ENCODE peak calls at places on chromosome X, in four cellular contexts. One of them, this sample, is unnamed.

GRCh38 chrX:132576945-132577344 is 88.1 kb upstream of the MBNL3 start:
- DNase-seq in type B pancreatic cell: no peak
- DNase-seq in osteocyte: no peak
- DNase-seq in esophagus muscularis mucosa: no peak
- DNase-seq in this sample: no peak

GRCh38 chrX:1894656-1895055 is 279.8 kb downstream of the ASMT start:
- DNase-seq in type B pancreatic cell: no peak
- DNase-seq in osteocyte: no peak
- DNase-seq in esophagus muscularis mucosa: no peak
- DNase-seq in this sample: no peak

GRCh38 chrX:41720125-41720780 is 3.7 kb upstream of the GPR82 start:
- DNase-seq in type B pancreatic cell: no peak
- DNase-seq in osteocyte: no peak
- DNase-seq in esophagus muscularis mucosa: no peak
- DNase-seq in this sample: no peak

GRCh38 chrX:123771449-123772064 is 38.7 kb upstream of the THOC2 start:
- DNase-seq in type B pancreatic cell: no peak
- DNase-seq in osteocyte: peak
- DNase-seq in esophagus muscularis mucosa: no peak
- DNase-seq in this sample: no peak

GRCh38 chrX:53280703-53281320 is 572 bp downstream of the IQSEC2 start:
- DNase-seq in type B pancreatic cell: no peak
- DNase-seq in osteocyte: no peak
- DNase-seq in esophagus muscularis mucosa: no peak
- DNase-seq in this sample: no peak

GRCh38 chrX:136816970-136817369 is 36.2 kb upstream of the ARHGEF6 start:
- DNase-seq in type B pancreatic cell: no peak
- DNase-seq in osteocyte: no peak
- DNase-seq in esophagus muscularis mucosa: no peak
- DNase-seq in this sample: no peak

GRCh38 chrX:9349572-9350259 is 115.1 kb upstream of the TBL1X start:
- DNase-seq in type B pancreatic cell: no peak
- DNase-seq in osteocyte: no peak
- DNase-seq in esophagus muscularis mucosa: no peak
- DNase-seq in this sample: no peak

GRCh38 chrX:11190745-11191510 is 79.8 kb downstream of the HCCS start:
- DNase-seq in type B pancreatic cell: no peak
- DNase-seq in osteocyte: no peak
- DNase-seq in esophagus muscularis mucosa: no peak
- DNase-seq in this sample: no peak

GRCh38 chrX:54640103-54640428 is 110.0 kb downstream of the GNL3L start:
- DNase-seq in type B pancreatic cell: no peak
- DNase-seq in osteocyte: no peak
- DNase-seq in esophagus muscularis mucosa: no peak
- DNase-seq in this sample: no peak
- TF ChIP-seq CTCF in type B pancreatic cell: peak
- TF ChIP-seq CTCF in osteocyte: no peak
- TF ChIP-seq CTCF in esophagus muscularis mucosa: no peak
- TF ChIP-seq CTCF in this sample: no peak

DNA sequence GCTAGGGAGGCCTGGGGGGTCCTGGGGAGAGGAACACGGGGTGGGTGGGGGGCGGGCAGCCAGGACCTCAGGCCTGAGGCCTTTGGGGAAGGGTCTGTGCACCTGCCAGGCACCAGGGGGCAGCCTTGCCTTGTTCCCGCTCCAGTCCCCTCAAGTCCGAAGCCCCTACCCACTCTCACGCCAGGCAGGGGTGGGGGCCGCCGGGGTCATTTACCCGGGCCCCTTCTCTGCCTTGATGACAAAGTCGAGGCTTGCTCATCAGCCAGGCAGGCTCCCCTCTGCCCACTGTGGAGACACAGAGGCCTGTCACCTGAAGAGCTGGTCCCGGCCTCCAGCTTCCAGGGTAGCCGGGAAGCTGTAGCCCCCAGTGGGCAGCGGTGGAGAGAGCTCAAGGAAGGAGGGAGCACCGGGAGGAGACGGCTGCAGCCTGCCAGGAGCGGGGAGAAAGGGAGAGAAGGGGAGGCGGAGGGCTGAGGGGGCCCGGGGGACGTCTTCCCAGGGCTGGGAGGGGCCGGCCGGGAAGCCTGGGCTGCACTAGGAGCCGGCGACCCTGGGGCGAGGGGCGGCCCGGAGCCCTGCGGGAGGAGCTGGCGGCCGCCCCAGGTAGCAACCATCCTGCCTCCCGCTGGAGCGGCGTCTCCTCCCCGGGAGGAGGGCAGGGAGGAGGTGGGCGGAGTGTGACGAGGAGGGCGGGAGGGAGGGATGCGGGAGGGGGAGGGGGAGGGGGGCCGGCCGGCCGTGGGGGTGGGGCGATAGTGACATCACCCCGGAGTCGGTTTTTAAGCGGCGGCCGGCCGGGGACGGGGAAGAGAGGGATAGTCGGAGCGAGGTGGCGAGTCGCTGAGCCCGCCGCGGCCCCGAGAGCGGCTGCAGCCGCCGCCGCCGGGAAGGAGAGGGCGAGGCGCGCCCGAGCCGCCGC is at the start of gene SLC6A8:
- DNase-seq in type B pancreatic cell: no peak
- DNase-seq in osteocyte: no peak
- DNase-seq in esophagus muscularis mucosa: no peak
- DNase-seq in this sample: peak
- TF ChIP-seq CTCF in type B pancreatic cell: peak
- TF ChIP-seq CTCF in osteocyte: peak
- TF ChIP-seq CTCF in esophagus muscularis mucosa: peak
- TF ChIP-seq CTCF in this sample: peak

GRCh38 chrX:104854188-104854587 is 288.2 kb downstream of the IL1RAPL2 start:
- DNase-seq in type B pancreatic cell: no peak
- DNase-seq in osteocyte: no peak
- DNase-seq in esophagus muscularis mucosa: no peak
- DNase-seq in this sample: no peak
- TF ChIP-seq CTCF in type B pancreatic cell: no peak
- TF ChIP-seq CTCF in osteocyte: no peak
- TF ChIP-seq CTCF in esophagus muscularis mucosa: no peak
- TF ChIP-seq CTCF in this sample: no peak

GRCh38 chrX:133722756-133723155 is 262.6 kb downstream of the GPC3 start:
- DNase-seq in type B pancreatic cell: no peak
- DNase-seq in osteocyte: no peak
- DNase-seq in esophagus muscularis mucosa: no peak
- DNase-seq in this sample: no peak

GRCh38 chrX:133726211-133726630 is 259.2 kb downstream of the GPC3 start:
- DNase-seq in type B pancreatic cell: no peak
- DNase-seq in osteocyte: no peak
- DNase-seq in esophagus muscularis mucosa: no peak
- DNase-seq in this sample: no peak

GRCh38 chrX:133723930-133724329 is 261.5 kb downstream of the GPC3 start:
- DNase-seq in type B pancreatic cell: no peak
- DNase-seq in osteocyte: no peak
- DNase-seq in esophagus muscularis mucosa: no peak
- DNase-seq in this sample: no peak

DNA sequence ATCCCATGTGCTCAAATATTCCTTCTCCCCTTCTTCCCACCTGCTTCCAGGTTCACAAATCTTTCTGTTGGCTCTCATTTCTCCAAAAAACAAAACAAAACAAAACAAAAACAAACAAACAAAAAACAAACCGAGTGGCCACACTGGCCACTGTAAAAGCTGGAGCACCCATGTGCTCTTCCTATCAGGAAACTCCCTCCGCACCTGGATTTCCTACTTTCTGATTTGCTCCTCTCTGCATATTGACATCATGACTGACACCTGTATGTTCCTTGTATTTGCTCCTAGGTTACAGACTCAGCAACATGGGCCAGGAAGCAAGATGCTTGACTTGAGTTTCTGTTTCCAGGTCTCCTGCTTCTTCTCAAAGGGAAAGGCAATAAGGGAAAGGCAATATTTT is 258.8 kb downstream of the GPC3 start:
- DNase-seq in type B pancreatic cell: no peak
- DNase-seq in osteocyte: no peak
- DNase-seq in esophagus muscularis mucosa: no peak
- DNase-seq in this sample: no peak
- TF ChIP-seq CTCF in type B pancreatic cell: no peak
- TF ChIP-seq CTCF in osteocyte: no peak
- TF ChIP-seq CTCF in esophagus muscularis mucosa: no peak
- TF ChIP-seq CTCF in this sample: no peak

GRCh38 chrX:45849261-45849660 is 648.6 kb upstream of the DIPK2B start:
- DNase-seq in type B pancreatic cell: no peak
- DNase-seq in osteocyte: no peak
- DNase-seq in esophagus muscularis mucosa: no peak
- DNase-seq in this sample: no peak
- TF ChIP-seq CTCF in type B pancreatic cell: peak
- TF ChIP-seq CTCF in osteocyte: peak
- TF ChIP-seq CTCF in esophagus muscularis mucosa: peak
- TF ChIP-seq CTCF in this sample: no peak

DNA sequence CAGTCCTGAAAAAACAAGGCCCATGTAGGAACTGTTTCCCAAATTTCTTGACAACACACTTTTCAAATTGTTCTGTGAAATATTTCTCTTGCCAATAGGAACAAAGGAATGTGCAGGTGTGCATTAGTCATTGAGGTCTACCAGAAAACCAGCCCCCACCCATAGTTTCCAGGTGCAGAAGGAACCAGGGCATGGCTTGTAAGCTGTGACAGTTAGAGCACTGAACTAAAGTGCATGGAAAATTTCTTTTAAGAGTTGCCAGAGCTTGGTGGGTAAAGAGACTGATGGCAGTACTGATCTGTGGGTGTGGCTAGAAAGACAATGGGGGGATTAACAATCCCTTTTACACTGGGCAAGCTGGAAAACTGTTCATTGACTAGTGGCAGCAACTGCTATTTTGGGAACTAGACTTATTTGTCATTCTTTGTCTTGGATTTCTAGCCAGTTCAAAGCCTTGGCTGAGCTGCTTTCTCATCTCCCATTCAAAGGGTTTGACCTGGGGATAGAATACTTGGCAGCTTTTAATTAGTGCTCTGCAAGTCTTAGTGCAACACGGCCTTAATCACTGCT is 326.8 kb downstream of the PCDH19 start:
- DNase-seq in type B pancreatic cell: no peak
- DNase-seq in osteocyte: no peak
- DNase-seq in esophagus muscularis mucosa: no peak
- DNase-seq in this sample: no peak
- TF ChIP-seq CTCF in type B pancreatic cell: no peak
- TF ChIP-seq CTCF in osteocyte: no peak
- TF ChIP-seq CTCF in esophagus muscularis mucosa: no peak
- TF ChIP-seq CTCF in this sample: no peak

This sample was measured in nephron progenitor cell.